ENCODE peak calls at places on chromosomes 6 and 20, in nine cellular contexts. H is fibroblast of the aortic adventitia, B is fibroblast of mammary gland, L is activated B cell treated with CpG ODN at 0.5 μM for 24 hours, E is progenitor cell of endocrine pancreas, J is IMR-90, U is AG10803, W is BE2C, A is cardiac fibroblast. M is an unnamed sample.

GRCh38 chr20:43187476-43188233 is 2.1 kb downstream of the PTPRT start:
- DNase-seq in L (peak; percentile 29), H (peak; percentile 65), A (peak; percentile 72), J (peak; percentile 44), U (peak; percentile 49), E (peak; percentile 86), W (peak; percentile 68), B (peak; percentile 58), M (peak; percentile 52)

GRCh38 chr6:37316071-37316470 is 37.7 kb upstream of the RNF8 start:
- DNase-seq in E (no peak), A (no peak), W (no peak), B (no peak), L (no peak), J (no peak), H (no peak), U (no peak), M (no peak)

GRCh38 chr20:34268851-34269668 is 27.8 kb downstream of the ASIP start:
- DNase-seq in J (no peak), H (no peak), U (no peak), A (peak; percentile 32), W (peak; percentile 51), L (peak; percentile 25), B (peak; percentile 17), E (peak; percentile 24), M (no peak)

GRCh38 chr6:35161776-35162607 is 20.9 kb upstream of the TCP11 start:
- DNase-seq in U (no peak), H (peak; percentile 28), W (no peak), B (peak; percentile 44), A (peak; percentile 71), J (no peak), E (no peak), L (no peak), M (no peak)

GRCh38 chr6:156790711-156791110 is 13.5 kb downstream of the ARID1B start:
- DNase-seq in L (no peak), W (no peak), E (no peak), U (no peak), B (no peak), J (no peak), H (no peak), A (no peak), M (no peak)

GRCh38 chr6:134165827-134166226 is 113.4 kb upstream of the SLC2A12 start:
- DNase-seq in L (no peak), A (peak; percentile 47), U (no peak), E (no peak), H (peak; percentile 27), J (peak; percentile 53), W (no peak), B (peak; percentile 48), M (no peak)

GRCh38 chr6:56714982-56715456 is 72.3 kb upstream of the DST start:
- DNase-seq in A (peak; percentile 62), H (peak; percentile 70), B (peak; percentile 84), E (no peak), U (peak; percentile 75), W (peak; percentile 15), J (peak; percentile 92), L (no peak), M (peak; percentile 88)

GRCh38 chr6:167306401-167306998 is 15.4 kb downstream of the UNC93A start:
- DNase-seq in U (no peak), W (no peak), J (no peak), E (no peak), L (no peak), B (no peak), H (peak; percentile 2), A (peak; percentile 17), M (no peak)

GRCh38 chr20:2816030-2816582 is at the start of gene TMEM239:
- DNase-seq in B (no peak), E (no peak), W (no peak), L (no peak), J (no peak), A (no peak), U (no peak), H (no peak), M (no peak)

GRCh38 chr6:75230484-75231325 is 12.9 kb downstream of the COX7A2 start:
- DNase-seq in A (peak; percentile 75), H (peak; percentile 78), W (peak; percentile 35), E (no peak), B (peak; percentile 65), U (peak; percentile 76), J (peak; percentile 67), L (no peak), M (peak; percentile 57)

GRCh38 chr20:41357424-41358163 is 9.0 kb downstream of the EMILIN3 start:
- DNase-seq in A (no peak), L (no peak), H (no peak), W (no peak), U (no peak), E (no peak), B (no peak), J (no peak), M (no peak)

GRCh38 chr6:34523441-34524206 is 32.5 kb downstream of the SPDEF start:
- DNase-seq in U (no peak), A (no peak), J (no peak), L (no peak), H (no peak), B (no peak), W (no peak), E (no peak), M (no peak)

GRCh38 chr6:56406276-56407269 is 159.2 kb upstream of the COL21A1 start:
- DNase-seq in A (no peak), B (no peak), J (no peak), H (no peak), E (no peak), W (no peak), L (no peak), U (no peak), M (no peak)

GRCh38 chr6:36692861-36693702 is 4.5 kb upstream of the RAB44 start:
- DNase-seq in E (no peak), U (no peak), H (peak; percentile 24), B (no peak), A (peak; percentile 56), J (no peak), L (no peak), W (no peak), M (no peak)

GRCh38 chr6:113458368-113459010 is 398.7 kb upstream of the MARCKS start:
- DNase-seq in W (no peak), E (no peak), J (peak; percentile 45), H (no peak), L (no peak), A (peak; percentile 48), B (no peak), U (no peak), M (no peak)

GRCh38 chr6:112231609-112232060 is 22.7 kb downstream of the LAMA4 start:
- DNase-seq in W (no peak), B (peak; percentile 85), E (no peak), J (peak; percentile 49), U (peak; percentile 64), H (peak; percentile 61), A (peak; percentile 61), L (no peak), M (no peak)

GRCh38 chr6:123189805-123190204 is 193.8 kb downstream of the CLVS2 start:
- DNase-seq in H (no peak), L (no peak), A (no peak), W (no peak), B (no peak), U (no peak), J (no peak), E (no peak), M (no peak)

GRCh38 chr20:3777726-3778629 is 3.3 kb downstream of the SPEF1 start:
- DNase-seq in U (peak; percentile 36), W (peak; percentile 67), L (peak; percentile 52), A (peak; percentile 52), B (peak; percentile 41), H (peak; percentile 34), J (no peak), E (peak; percentile 64), M (peak; percentile 6)

GRCh38 chr6:31070711-31071197 is 41.6 kb downstream of the C6orf15 start:
- DNase-seq in J (peak; percentile 84), E (no peak), A (peak; percentile 89), W (peak; percentile 30), H (peak; percentile 86), U (peak; percentile 82), B (peak; percentile 77), L (no peak), M (peak; percentile 76)
- TF ChIP-seq CTCF in J (peak; percentile 82), E (peak; percentile 62), A (peak; percentile 62), W (peak; percentile 46), H (peak; percentile 86), U (peak; percentile 87), B (peak; percentile 71), L (no peak), M (peak; percentile 74)

DNA sequence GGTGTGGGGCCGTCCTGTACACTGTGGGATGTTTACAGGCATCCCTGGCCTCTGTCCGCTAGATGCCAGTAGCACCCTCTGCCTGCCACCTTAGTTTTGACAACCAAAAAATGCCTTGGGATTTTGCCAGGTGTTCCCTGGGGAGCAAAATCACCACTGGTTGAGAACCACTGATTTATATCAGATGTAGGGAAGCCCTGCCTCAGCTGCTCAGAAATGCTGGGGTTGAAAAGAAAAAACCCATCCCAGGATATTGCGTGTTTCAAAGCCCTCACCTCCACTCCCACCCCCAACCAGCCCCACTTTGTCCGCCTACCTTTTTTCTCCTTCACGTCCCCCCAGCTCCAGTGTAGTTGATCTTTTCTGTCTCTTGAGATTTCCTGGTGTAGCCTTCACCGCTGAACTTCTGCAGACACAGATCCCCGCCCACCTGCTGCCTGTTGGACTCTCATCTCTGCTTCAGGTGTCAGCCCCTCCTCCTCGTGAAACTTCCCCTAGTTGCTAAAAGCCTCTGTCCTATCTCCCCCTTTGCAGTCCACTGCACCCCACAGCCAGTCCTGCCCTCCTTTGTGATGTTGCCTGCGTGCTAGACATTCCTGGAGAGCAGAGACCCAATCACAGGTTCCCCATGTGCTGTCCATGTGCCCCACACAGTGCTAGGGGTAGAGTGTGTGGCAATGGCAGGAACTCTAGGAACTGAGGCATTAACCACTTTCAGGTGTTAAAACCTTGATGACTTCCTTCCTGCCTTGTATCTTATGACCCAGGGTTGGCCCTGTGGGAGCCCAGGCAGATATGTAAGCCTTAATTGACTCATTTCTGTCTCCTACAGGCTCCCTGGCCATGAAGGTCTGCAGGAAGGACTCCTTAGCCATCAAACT is 98.9 kb downstream of the TBC1D7 start:
- DNase-seq in W (peak; percentile 44), U (peak; percentile 12), L (peak; percentile 28), H (no peak), J (no peak), B (no peak), A (peak; percentile 19), E (no peak), M (no peak)
- TF ChIP-seq CTCF in W (peak; percentile 44), U (peak; percentile 15), L (no peak), H (no peak), J (no peak), B (no peak), A (no peak), E (no peak), M (no peak)

GRCh38 chr6:162082520-162082919 is 645.0 kb downstream of the PRKN start:
- DNase-seq in L (no peak), J (no peak), H (no peak), E (no peak), B (no peak), W (no peak), U (no peak), A (no peak), M (no peak)
- TF ChIP-seq CTCF in L (no peak), J (no peak), H (no peak), E (no peak), B (no peak), W (no peak), U (no peak), A (no peak), M (no peak)

DNA sequence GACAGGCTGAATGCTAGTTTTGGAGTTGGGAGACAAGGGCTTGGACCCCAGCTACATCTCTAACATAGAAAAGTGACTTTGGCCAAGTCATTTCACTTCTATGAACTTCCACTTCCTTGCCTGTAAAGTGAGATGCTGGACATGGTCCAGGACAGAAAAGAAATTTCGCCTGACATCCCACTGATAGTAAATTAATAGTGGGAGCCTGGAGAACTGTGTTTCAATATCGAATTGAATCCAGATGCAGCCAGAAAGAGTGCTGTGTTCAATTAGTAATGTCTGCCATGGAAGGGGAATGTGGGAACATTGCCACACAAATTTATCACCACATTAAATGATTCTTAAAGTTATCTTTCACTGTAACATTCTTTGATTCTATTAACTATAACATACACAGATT is 255.1 kb downstream of the HACE1 start:
- DNase-seq in L (no peak), W (peak; percentile 43), U (peak; percentile 24), H (no peak), A (no peak), J (no peak), E (no peak), B (peak; percentile 5), M (no peak)
- TF ChIP-seq CTCF in L (no peak), W (no peak), U (no peak), H (no peak), A (no peak), J (no peak), E (no peak), B (no peak), M (no peak)